ENCODE peak calls at places on chromosomes 6 and 20, in ten cellular contexts. One of them, this sample, is unnamed.

GRCh38 chr6:111011360-111012142 is 29.7 kb downstream of the RPF2 start:
- DNase-seq in OCI-LY7: peak
- DNase-seq in Jurkat, Clone E6-1: peak
- DNase-seq in HEK293T: peak
- DNase-seq in nephron progenitor cell: no peak
- DNase-seq in HS-5: peak
- DNase-seq in Peyer's patch: no peak
- DNase-seq in stimulated activated CD4-positive, alpha-beta T cell treated with anti-CD3 and anti-CD28 coated beads, Interleukin-2, amount 100 ng/mL, for 48 hours: no peak
- DNase-seq in NCI-H1092 treated with DMSO at 0.1 percent for 48 hours: peak
- DNase-seq in activated CD4-positive, CD25-positive, alpha-beta regulatory T cell treated with anti-CD3 and anti-CD28 coated beads, Interleukin-2, amount 50 U/mL, for 16 hours: no peak
- DNase-seq in this sample: no peak

GRCh38 chr20:62684986-62685385 is 23.6 kb upstream of the NTSR1 start:
- DNase-seq in stimulated activated CD4-positive, alpha-beta T cell treated with anti-CD3 and anti-CD28 coated beads, Interleukin-2, amount 100 ng/mL, for 48 hours: no peak
- DNase-seq in HEK293T: no peak
- DNase-seq in OCI-LY7: no peak
- DNase-seq in Peyer's patch: no peak
- DNase-seq in Jurkat, Clone E6-1: no peak
- DNase-seq in nephron progenitor cell: peak
- DNase-seq in activated CD4-positive, CD25-positive, alpha-beta regulatory T cell treated with anti-CD3 and anti-CD28 coated beads, Interleukin-2, amount 50 U/mL, for 16 hours: no peak
- DNase-seq in NCI-H1092 treated with DMSO at 0.1 percent for 48 hours: no peak
- DNase-seq in HS-5: no peak
- DNase-seq in this sample: no peak

GRCh38 chr20:40287683-40288082 is 401.4 kb downstream of the MAFB start:
- DNase-seq in activated CD4-positive, CD25-positive, alpha-beta regulatory T cell treated with anti-CD3 and anti-CD28 coated beads, Interleukin-2, amount 50 U/mL, for 16 hours: no peak
- DNase-seq in Peyer's patch: no peak
- DNase-seq in stimulated activated CD4-positive, alpha-beta T cell treated with anti-CD3 and anti-CD28 coated beads, Interleukin-2, amount 100 ng/mL, for 48 hours: no peak
- DNase-seq in HEK293T: no peak
- DNase-seq in OCI-LY7: no peak
- DNase-seq in Jurkat, Clone E6-1: no peak
- DNase-seq in HS-5: no peak
- DNase-seq in NCI-H1092 treated with DMSO at 0.1 percent for 48 hours: peak
- DNase-seq in nephron progenitor cell: no peak
- DNase-seq in this sample: no peak

GRCh38 chr6:28171271-28171670 is 29.6 kb downstream of the ZKSCAN8 start:
- DNase-seq in Jurkat, Clone E6-1: no peak
- DNase-seq in nephron progenitor cell: no peak
- DNase-seq in OCI-LY7: no peak
- DNase-seq in HEK293T: no peak
- DNase-seq in activated CD4-positive, CD25-positive, alpha-beta regulatory T cell treated with anti-CD3 and anti-CD28 coated beads, Interleukin-2, amount 50 U/mL, for 16 hours: no peak
- DNase-seq in HS-5: no peak
- DNase-seq in NCI-H1092 treated with DMSO at 0.1 percent for 48 hours: no peak
- DNase-seq in Peyer's patch: no peak
- DNase-seq in stimulated activated CD4-positive, alpha-beta T cell treated with anti-CD3 and anti-CD28 coated beads, Interleukin-2, amount 100 ng/mL, for 48 hours: no peak
- DNase-seq in this sample: no peak

GRCh38 chr6:165827190-165827518 is 164.1 kb upstream of the PDE10A start:
- DNase-seq in HEK293T: no peak
- DNase-seq in activated CD4-positive, CD25-positive, alpha-beta regulatory T cell treated with anti-CD3 and anti-CD28 coated beads, Interleukin-2, amount 50 U/mL, for 16 hours: no peak
- DNase-seq in Peyer's patch: no peak
- DNase-seq in stimulated activated CD4-positive, alpha-beta T cell treated with anti-CD3 and anti-CD28 coated beads, Interleukin-2, amount 100 ng/mL, for 48 hours: no peak
- DNase-seq in nephron progenitor cell: no peak
- DNase-seq in OCI-LY7: no peak
- DNase-seq in HS-5: no peak
- DNase-seq in Jurkat, Clone E6-1: no peak
- DNase-seq in NCI-H1092 treated with DMSO at 0.1 percent for 48 hours: no peak
- DNase-seq in this sample: no peak

GRCh38 chr6:10347561-10348327 is 67.1 kb downstream of the TFAP2A start:
- DNase-seq in HEK293T: no peak
- DNase-seq in OCI-LY7: no peak
- DNase-seq in Jurkat, Clone E6-1: no peak
- DNase-seq in stimulated activated CD4-positive, alpha-beta T cell treated with anti-CD3 and anti-CD28 coated beads, Interleukin-2, amount 100 ng/mL, for 48 hours: no peak
- DNase-seq in nephron progenitor cell: no peak
- DNase-seq in HS-5: peak
- DNase-seq in activated CD4-positive, CD25-positive, alpha-beta regulatory T cell treated with anti-CD3 and anti-CD28 coated beads, Interleukin-2, amount 50 U/mL, for 16 hours: no peak
- DNase-seq in Peyer's patch: no peak
- DNase-seq in NCI-H1092 treated with DMSO at 0.1 percent for 48 hours: no peak
- DNase-seq in this sample: no peak

GRCh38 chr20:50559856-50560623 is 49.9 kb downstream of the PTPN1 start:
- DNase-seq in activated CD4-positive, CD25-positive, alpha-beta regulatory T cell treated with anti-CD3 and anti-CD28 coated beads, Interleukin-2, amount 50 U/mL, for 16 hours: no peak
- DNase-seq in Jurkat, Clone E6-1: no peak
- DNase-seq in Peyer's patch: no peak
- DNase-seq in HS-5: no peak
- DNase-seq in OCI-LY7: no peak
- DNase-seq in stimulated activated CD4-positive, alpha-beta T cell treated with anti-CD3 and anti-CD28 coated beads, Interleukin-2, amount 100 ng/mL, for 48 hours: no peak
- DNase-seq in NCI-H1092 treated with DMSO at 0.1 percent for 48 hours: no peak
- DNase-seq in HEK293T: no peak
- DNase-seq in nephron progenitor cell: no peak
- DNase-seq in this sample: no peak

GRCh38 chr6:1144842-1145755 is 166.8 kb upstream of the FOXQ1 start:
- DNase-seq in activated CD4-positive, CD25-positive, alpha-beta regulatory T cell treated with anti-CD3 and anti-CD28 coated beads, Interleukin-2, amount 50 U/mL, for 16 hours: no peak
- DNase-seq in OCI-LY7: no peak
- DNase-seq in nephron progenitor cell: peak
- DNase-seq in Jurkat, Clone E6-1: no peak
- DNase-seq in NCI-H1092 treated with DMSO at 0.1 percent for 48 hours: no peak
- DNase-seq in stimulated activated CD4-positive, alpha-beta T cell treated with anti-CD3 and anti-CD28 coated beads, Interleukin-2, amount 100 ng/mL, for 48 hours: no peak
- DNase-seq in HS-5: peak
- DNase-seq in Peyer's patch: no peak
- DNase-seq in HEK293T: no peak
- DNase-seq in this sample: no peak

GRCh38 chr6:154907293-154907692 is 87.8 kb upstream of the TIAM2 start:
- DNase-seq in Peyer's patch: no peak
- DNase-seq in Jurkat, Clone E6-1: no peak
- DNase-seq in activated CD4-positive, CD25-positive, alpha-beta regulatory T cell treated with anti-CD3 and anti-CD28 coated beads, Interleukin-2, amount 50 U/mL, for 16 hours: no peak
- DNase-seq in OCI-LY7: no peak
- DNase-seq in HS-5: no peak
- DNase-seq in NCI-H1092 treated with DMSO at 0.1 percent for 48 hours: no peak
- DNase-seq in nephron progenitor cell: no peak
- DNase-seq in stimulated activated CD4-positive, alpha-beta T cell treated with anti-CD3 and anti-CD28 coated beads, Interleukin-2, amount 100 ng/mL, for 48 hours: no peak
- DNase-seq in HEK293T: no peak
- DNase-seq in this sample: no peak

GRCh38 chr6:10373642-10374359 is 41.1 kb downstream of the TFAP2A start:
- DNase-seq in Peyer's patch: no peak
- DNase-seq in activated CD4-positive, CD25-positive, alpha-beta regulatory T cell treated with anti-CD3 and anti-CD28 coated beads, Interleukin-2, amount 50 U/mL, for 16 hours: no peak
- DNase-seq in Jurkat, Clone E6-1: no peak
- DNase-seq in HS-5: peak
- DNase-seq in OCI-LY7: no peak
- DNase-seq in nephron progenitor cell: no peak
- DNase-seq in HEK293T: no peak
- DNase-seq in NCI-H1092 treated with DMSO at 0.1 percent for 48 hours: no peak
- DNase-seq in stimulated activated CD4-positive, alpha-beta T cell treated with anti-CD3 and anti-CD28 coated beads, Interleukin-2, amount 100 ng/mL, for 48 hours: no peak
- DNase-seq in this sample: no peak

GRCh38 chr20:38256021-38256420 is 4.5 kb downstream of the KIAA1755 start:
- DNase-seq in HEK293T: no peak
- DNase-seq in NCI-H1092 treated with DMSO at 0.1 percent for 48 hours: no peak
- DNase-seq in Jurkat, Clone E6-1: no peak
- DNase-seq in Peyer's patch: no peak
- DNase-seq in nephron progenitor cell: no peak
- DNase-seq in stimulated activated CD4-positive, alpha-beta T cell treated with anti-CD3 and anti-CD28 coated beads, Interleukin-2, amount 100 ng/mL, for 48 hours: no peak
- DNase-seq in HS-5: no peak
- DNase-seq in activated CD4-positive, CD25-positive, alpha-beta regulatory T cell treated with anti-CD3 and anti-CD28 coated beads, Interleukin-2, amount 50 U/mL, for 16 hours: no peak
- DNase-seq in OCI-LY7: no peak
- DNase-seq in this sample: no peak

GRCh38 chr6:145148392-145149175 is 586.7 kb downstream of the EPM2A start:
- DNase-seq in HS-5: peak
- DNase-seq in activated CD4-positive, CD25-positive, alpha-beta regulatory T cell treated with anti-CD3 and anti-CD28 coated beads, Interleukin-2, amount 50 U/mL, for 16 hours: no peak
- DNase-seq in NCI-H1092 treated with DMSO at 0.1 percent for 48 hours: no peak
- DNase-seq in Peyer's patch: no peak
- DNase-seq in OCI-LY7: no peak
- DNase-seq in nephron progenitor cell: no peak
- DNase-seq in Jurkat, Clone E6-1: no peak
- DNase-seq in stimulated activated CD4-positive, alpha-beta T cell treated with anti-CD3 and anti-CD28 coated beads, Interleukin-2, amount 100 ng/mL, for 48 hours: no peak
- DNase-seq in HEK293T: peak
- DNase-seq in this sample: no peak

GRCh38 chr20:61293951-61294350 is 41.9 kb downstream of the CDH4 start:
- DNase-seq in activated CD4-positive, CD25-positive, alpha-beta regulatory T cell treated with anti-CD3 and anti-CD28 coated beads, Interleukin-2, amount 50 U/mL, for 16 hours: no peak
- DNase-seq in HS-5: no peak
- DNase-seq in HEK293T: no peak
- DNase-seq in stimulated activated CD4-positive, alpha-beta T cell treated with anti-CD3 and anti-CD28 coated beads, Interleukin-2, amount 100 ng/mL, for 48 hours: no peak
- DNase-seq in Peyer's patch: no peak
- DNase-seq in OCI-LY7: no peak
- DNase-seq in Jurkat, Clone E6-1: no peak
- DNase-seq in NCI-H1092 treated with DMSO at 0.1 percent for 48 hours: no peak
- DNase-seq in nephron progenitor cell: no peak
- DNase-seq in this sample: no peak

GRCh38 chr20:39019805-39020325 is 57.7 kb downstream of the DHX35 start:
- DNase-seq in HEK293T: no peak
- DNase-seq in OCI-LY7: no peak
- DNase-seq in stimulated activated CD4-positive, alpha-beta T cell treated with anti-CD3 and anti-CD28 coated beads, Interleukin-2, amount 100 ng/mL, for 48 hours: peak
- DNase-seq in nephron progenitor cell: no peak
- DNase-seq in activated CD4-positive, CD25-positive, alpha-beta regulatory T cell treated with anti-CD3 and anti-CD28 coated beads, Interleukin-2, amount 50 U/mL, for 16 hours: no peak
- DNase-seq in HS-5: no peak
- DNase-seq in Peyer's patch: no peak
- DNase-seq in NCI-H1092 treated with DMSO at 0.1 percent for 48 hours: no peak
- DNase-seq in Jurkat, Clone E6-1: no peak
- DNase-seq in this sample: no peak

GRCh38 chr6:87391334-87391733 is 16.4 kb upstream of the CFAP206 start:
- DNase-seq in HS-5: peak
- DNase-seq in nephron progenitor cell: peak
- DNase-seq in Peyer's patch: no peak
- DNase-seq in OCI-LY7: peak
- DNase-seq in stimulated activated CD4-positive, alpha-beta T cell treated with anti-CD3 and anti-CD28 coated beads, Interleukin-2, amount 100 ng/mL, for 48 hours: no peak
- DNase-seq in activated CD4-positive, CD25-positive, alpha-beta regulatory T cell treated with anti-CD3 and anti-CD28 coated beads, Interleukin-2, amount 50 U/mL, for 16 hours: no peak
- DNase-seq in HEK293T: peak
- DNase-seq in Jurkat, Clone E6-1: no peak
- DNase-seq in NCI-H1092 treated with DMSO at 0.1 percent for 48 hours: peak
- DNase-seq in this sample: no peak

GRCh38 chr20:49510562-49511117 is 28.2 kb upstream of the KCNB1 start:
- DNase-seq in Peyer's patch: no peak
- DNase-seq in OCI-LY7: no peak
- DNase-seq in stimulated activated CD4-positive, alpha-beta T cell treated with anti-CD3 and anti-CD28 coated beads, Interleukin-2, amount 100 ng/mL, for 48 hours: no peak
- DNase-seq in nephron progenitor cell: no peak
- DNase-seq in NCI-H1092 treated with DMSO at 0.1 percent for 48 hours: no peak
- DNase-seq in HS-5: peak
- DNase-seq in Jurkat, Clone E6-1: no peak
- DNase-seq in activated CD4-positive, CD25-positive, alpha-beta regulatory T cell treated with anti-CD3 and anti-CD28 coated beads, Interleukin-2, amount 50 U/mL, for 16 hours: no peak
- DNase-seq in HEK293T: no peak
- DNase-seq in this sample: no peak

GRCh38 chr20:4962257-4962855 is 39.0 kb downstream of the SLC23A2 start:
- DNase-seq in NCI-H1092 treated with DMSO at 0.1 percent for 48 hours: no peak
- DNase-seq in stimulated activated CD4-positive, alpha-beta T cell treated with anti-CD3 and anti-CD28 coated beads, Interleukin-2, amount 100 ng/mL, for 48 hours: peak
- DNase-seq in Peyer's patch: peak
- DNase-seq in HEK293T: no peak
- DNase-seq in HS-5: no peak
- DNase-seq in Jurkat, Clone E6-1: peak
- DNase-seq in nephron progenitor cell: no peak
- DNase-seq in activated CD4-positive, CD25-positive, alpha-beta regulatory T cell treated with anti-CD3 and anti-CD28 coated beads, Interleukin-2, amount 50 U/mL, for 16 hours: no peak
- DNase-seq in OCI-LY7: peak
- DNase-seq in this sample: no peak

GRCh38 chr20:32762754-32763201 is 593 bp downstream of the DNMT3B start:
- DNase-seq in NCI-H1092 treated with DMSO at 0.1 percent for 48 hours: no peak
- DNase-seq in HS-5: no peak
- DNase-seq in activated CD4-positive, CD25-positive, alpha-beta regulatory T cell treated with anti-CD3 and anti-CD28 coated beads, Interleukin-2, amount 50 U/mL, for 16 hours: no peak
- DNase-seq in HEK293T: no peak
- DNase-seq in Jurkat, Clone E6-1: no peak
- DNase-seq in Peyer's patch: no peak
- DNase-seq in stimulated activated CD4-positive, alpha-beta T cell treated with anti-CD3 and anti-CD28 coated beads, Interleukin-2, amount 100 ng/mL, for 48 hours: no peak
- DNase-seq in OCI-LY7: peak
- DNase-seq in nephron progenitor cell: peak
- DNase-seq in this sample: no peak

GRCh38 chr6:155765275-155766194 is 309.9 kb upstream of the NOX3 start:
- DNase-seq in OCI-LY7: no peak
- DNase-seq in activated CD4-positive, CD25-positive, alpha-beta regulatory T cell treated with anti-CD3 and anti-CD28 coated beads, Interleukin-2, amount 50 U/mL, for 16 hours: no peak
- DNase-seq in stimulated activated CD4-positive, alpha-beta T cell treated with anti-CD3 and anti-CD28 coated beads, Interleukin-2, amount 100 ng/mL, for 48 hours: no peak
- DNase-seq in HEK293T: no peak
- DNase-seq in nephron progenitor cell: no peak
- DNase-seq in Jurkat, Clone E6-1: no peak
- DNase-seq in HS-5: peak
- DNase-seq in NCI-H1092 treated with DMSO at 0.1 percent for 48 hours: no peak
- DNase-seq in Peyer's patch: no peak
- DNase-seq in this sample: no peak

GRCh38 chr6:105042648-105043047 is 85.7 kb downstream of the LIN28B start:
- DNase-seq in HEK293T: no peak
- DNase-seq in activated CD4-positive, CD25-positive, alpha-beta regulatory T cell treated with anti-CD3 and anti-CD28 coated beads, Interleukin-2, amount 50 U/mL, for 16 hours: no peak
- DNase-seq in nephron progenitor cell: no peak
- DNase-seq in HS-5: no peak
- DNase-seq in Peyer's patch: no peak
- DNase-seq in Jurkat, Clone E6-1: no peak
- DNase-seq in stimulated activated CD4-positive, alpha-beta T cell treated with anti-CD3 and anti-CD28 coated beads, Interleukin-2, amount 100 ng/mL, for 48 hours: no peak
- DNase-seq in OCI-LY7: no peak
- DNase-seq in NCI-H1092 treated with DMSO at 0.1 percent for 48 hours: no peak
- DNase-seq in this sample: no peak

GRCh38 chr20:9241721-9242427 is 173.0 kb downstream of the PLCB4 start:
- DNase-seq in OCI-LY7: no peak
- DNase-seq in Jurkat, Clone E6-1: no peak
- DNase-seq in Peyer's patch: no peak
- DNase-seq in stimulated activated CD4-positive, alpha-beta T cell treated with anti-CD3 and anti-CD28 coated beads, Interleukin-2, amount 100 ng/mL, for 48 hours: no peak
- DNase-seq in HS-5: no peak
- DNase-seq in HEK293T: no peak
- DNase-seq in nephron progenitor cell: no peak
- DNase-seq in NCI-H1092 treated with DMSO at 0.1 percent for 48 hours: no peak
- DNase-seq in activated CD4-positive, CD25-positive, alpha-beta regulatory T cell treated with anti-CD3 and anti-CD28 coated beads, Interleukin-2, amount 50 U/mL, for 16 hours: no peak
- DNase-seq in this sample: no peak

GRCh38 chr20:13449868-13450441 is 188.8 kb downstream of the TASP1 start:
- DNase-seq in HEK293T: no peak
- DNase-seq in stimulated activated CD4-positive, alpha-beta T cell treated with anti-CD3 and anti-CD28 coated beads, Interleukin-2, amount 100 ng/mL, for 48 hours: no peak
- DNase-seq in OCI-LY7: no peak
- DNase-seq in activated CD4-positive, CD25-positive, alpha-beta regulatory T cell treated with anti-CD3 and anti-CD28 coated beads, Interleukin-2, amount 50 U/mL, for 16 hours: no peak
- DNase-seq in NCI-H1092 treated with DMSO at 0.1 percent for 48 hours: no peak
- DNase-seq in nephron progenitor cell: no peak
- DNase-seq in HS-5: no peak
- DNase-seq in Peyer's patch: no peak
- DNase-seq in Jurkat, Clone E6-1: no peak
- DNase-seq in this sample: no peak

GRCh38 chr6:170231496-170232185 is 59.2 kb downstream of the DLL1 start:
- DNase-seq in Jurkat, Clone E6-1: no peak
- DNase-seq in stimulated activated CD4-positive, alpha-beta T cell treated with anti-CD3 and anti-CD28 coated beads, Interleukin-2, amount 100 ng/mL, for 48 hours: no peak
- DNase-seq in OCI-LY7: no peak
- DNase-seq in NCI-H1092 treated with DMSO at 0.1 percent for 48 hours: no peak
- DNase-seq in HEK293T: no peak
- DNase-seq in activated CD4-positive, CD25-positive, alpha-beta regulatory T cell treated with anti-CD3 and anti-CD28 coated beads, Interleukin-2, amount 50 U/mL, for 16 hours: no peak
- DNase-seq in Peyer's patch: no peak
- DNase-seq in HS-5: no peak
- DNase-seq in nephron progenitor cell: peak
- DNase-seq in this sample: no peak

GRCh38 chr6:166381733-166382499 is 824 bp downstream of the MPC1 start:
- DNase-seq in Jurkat, Clone E6-1: peak
- DNase-seq in HS-5: peak
- DNase-seq in Peyer's patch: peak
- DNase-seq in NCI-H1092 treated with DMSO at 0.1 percent for 48 hours: peak
- DNase-seq in activated CD4-positive, CD25-positive, alpha-beta regulatory T cell treated with anti-CD3 and anti-CD28 coated beads, Interleukin-2, amount 50 U/mL, for 16 hours: peak
- DNase-seq in stimulated activated CD4-positive, alpha-beta T cell treated with anti-CD3 and anti-CD28 coated beads, Interleukin-2, amount 100 ng/mL, for 48 hours: peak
- DNase-seq in nephron progenitor cell: peak
- DNase-seq in OCI-LY7: peak
- DNase-seq in HEK293T: peak
- DNase-seq in this sample: peak

GRCh38 chr6:3046295-3046694 is 22.0 kb upstream of the RIPK1 start:
- DNase-seq in activated CD4-positive, CD25-positive, alpha-beta regulatory T cell treated with anti-CD3 and anti-CD28 coated beads, Interleukin-2, amount 50 U/mL, for 16 hours: no peak
- DNase-seq in Jurkat, Clone E6-1: no peak
- DNase-seq in NCI-H1092 treated with DMSO at 0.1 percent for 48 hours: no peak
- DNase-seq in HEK293T: no peak
- DNase-seq in nephron progenitor cell: no peak
- DNase-seq in OCI-LY7: no peak
- DNase-seq in Peyer's patch: no peak
- DNase-seq in stimulated activated CD4-positive, alpha-beta T cell treated with anti-CD3 and anti-CD28 coated beads, Interleukin-2, amount 100 ng/mL, for 48 hours: no peak
- DNase-seq in HS-5: no peak
- DNase-seq in this sample: no peak

GRCh38 chr20:49517509-49518100 is 35.1 kb upstream of the KCNB1 start:
- DNase-seq in Jurkat, Clone E6-1: no peak
- DNase-seq in OCI-LY7: no peak
- DNase-seq in activated CD4-positive, CD25-positive, alpha-beta regulatory T cell treated with anti-CD3 and anti-CD28 coated beads, Interleukin-2, amount 50 U/mL, for 16 hours: no peak
- DNase-seq in HS-5: no peak
- DNase-seq in Peyer's patch: no peak
- DNase-seq in nephron progenitor cell: no peak
- DNase-seq in stimulated activated CD4-positive, alpha-beta T cell treated with anti-CD3 and anti-CD28 coated beads, Interleukin-2, amount 100 ng/mL, for 48 hours: no peak
- DNase-seq in NCI-H1092 treated with DMSO at 0.1 percent for 48 hours: no peak
- DNase-seq in HEK293T: no peak
- DNase-seq in this sample: no peak

GRCh38 chr6:27592107-27592480 is 119.2 kb upstream of the ZNF184 start:
- DNase-seq in HS-5: no peak
- DNase-seq in nephron progenitor cell: peak
- DNase-seq in HEK293T: peak
- DNase-seq in Jurkat, Clone E6-1: no peak
- DNase-seq in NCI-H1092 treated with DMSO at 0.1 percent for 48 hours: no peak
- DNase-seq in OCI-LY7: no peak
- DNase-seq in activated CD4-positive, CD25-positive, alpha-beta regulatory T cell treated with anti-CD3 and anti-CD28 coated beads, Interleukin-2, amount 50 U/mL, for 16 hours: no peak
- DNase-seq in Peyer's patch: no peak
- DNase-seq in stimulated activated CD4-positive, alpha-beta T cell treated with anti-CD3 and anti-CD28 coated beads, Interleukin-2, amount 100 ng/mL, for 48 hours: no peak
- DNase-seq in this sample: peak

GRCh38 chr20:48419173-48419572 is 408.6 kb downstream of the PREX1 start:
- DNase-seq in stimulated activated CD4-positive, alpha-beta T cell treated with anti-CD3 and anti-CD28 coated beads, Interleukin-2, amount 100 ng/mL, for 48 hours: no peak
- DNase-seq in Jurkat, Clone E6-1: no peak
- DNase-seq in OCI-LY7: no peak
- DNase-seq in Peyer's patch: no peak
- DNase-seq in activated CD4-positive, CD25-positive, alpha-beta regulatory T cell treated with anti-CD3 and anti-CD28 coated beads, Interleukin-2, amount 50 U/mL, for 16 hours: no peak
- DNase-seq in NCI-H1092 treated with DMSO at 0.1 percent for 48 hours: no peak
- DNase-seq in HEK293T: no peak
- DNase-seq in nephron progenitor cell: no peak
- DNase-seq in HS-5: no peak
- DNase-seq in this sample: no peak

This sample was measured in NCI-H2227 treated with DMSO at 0.1 percent for 48 hours.